ENCODE peak calls at places on chromosomes 4 and X, in ten cellular contexts. One of them, this sample, is unnamed. For H3K27me3, the result is how much of the 10 kb centered on the place peaks cover.

GRCh38 chr4:10579700-10580099 is 104.9 kb downstream of the CLNK start:
- DNase-seq in left ventricle myocardium inferior: no peak
- DNase-seq in GM23338: peak
- DNase-seq in esophagus squamous epithelium: no peak
- DNase-seq in breast epithelium: no peak
- DNase-seq in adipocyte: no peak
- DNase-seq in tibial artery: no peak
- DNase-seq in fibroblast of lung: no peak
- DNase-seq in right lobe of liver: no peak
- DNase-seq in ovary: no peak
- DNase-seq in this sample: no peak

GRCh38 chrX:71493111-71493613 is 39.7 kb upstream of the OGT start:
- DNase-seq in breast epithelium: no peak
- DNase-seq in tibial artery: no peak
- DNase-seq in adipocyte: no peak
- DNase-seq in GM23338: no peak
- DNase-seq in esophagus squamous epithelium: no peak
- DNase-seq in fibroblast of lung: no peak
- DNase-seq in ovary: peak
- DNase-seq in left ventricle myocardium inferior: no peak
- DNase-seq in right lobe of liver: no peak
- DNase-seq in this sample: no peak

GRCh38 chr4:91963489-91963888 is 340.3 kb upstream of the GRID2 start:
- DNase-seq in GM23338: no peak
- DNase-seq in ovary: no peak
- DNase-seq in adipocyte: peak
- DNase-seq in esophagus squamous epithelium: no peak
- DNase-seq in tibial artery: no peak
- DNase-seq in fibroblast of lung: peak
- DNase-seq in right lobe of liver: no peak
- DNase-seq in breast epithelium: no peak
- DNase-seq in left ventricle myocardium inferior: no peak
- DNase-seq in this sample: no peak

GRCh38 chr4:13919021-13919441 is 291.5 kb upstream of the BOD1L1 start:
- DNase-seq in right lobe of liver: no peak
- DNase-seq in fibroblast of lung: peak
- DNase-seq in ovary: no peak
- DNase-seq in left ventricle myocardium inferior: no peak
- DNase-seq in esophagus squamous epithelium: no peak
- DNase-seq in adipocyte: peak
- DNase-seq in breast epithelium: no peak
- DNase-seq in tibial artery: no peak
- DNase-seq in GM23338: no peak
- DNase-seq in this sample: no peak

GRCh38 chr4:172411180-172411579 is 598.0 kb downstream of the GALNTL6 start:
- DNase-seq in breast epithelium: no peak
- DNase-seq in esophagus squamous epithelium: no peak
- DNase-seq in adipocyte: no peak
- DNase-seq in fibroblast of lung: no peak
- DNase-seq in right lobe of liver: no peak
- DNase-seq in GM23338: no peak
- DNase-seq in left ventricle myocardium inferior: no peak
- DNase-seq in ovary: no peak
- DNase-seq in tibial artery: no peak
- DNase-seq in this sample: no peak

GRCh38 chr4:6362896-6363295 is 93.2 kb downstream of the WFS1 start:
- DNase-seq in left ventricle myocardium inferior: no peak
- DNase-seq in ovary: no peak
- DNase-seq in fibroblast of lung: peak
- DNase-seq in esophagus squamous epithelium: no peak
- DNase-seq in adipocyte: peak
- DNase-seq in breast epithelium: no peak
- DNase-seq in GM23338: peak
- DNase-seq in right lobe of liver: no peak
- DNase-seq in tibial artery: no peak
- DNase-seq in this sample: no peak

GRCh38 chr4:55568905-55569504 is 22.3 kb upstream of the CLOCK start:
- DNase-seq in esophagus squamous epithelium: no peak
- DNase-seq in left ventricle myocardium inferior: no peak
- DNase-seq in right lobe of liver: no peak
- DNase-seq in adipocyte: no peak
- DNase-seq in fibroblast of lung: no peak
- DNase-seq in GM23338: no peak
- DNase-seq in ovary: no peak
- DNase-seq in breast epithelium: no peak
- DNase-seq in tibial artery: no peak
- DNase-seq in this sample: no peak

GRCh38 chrX:53356186-53356585 is 66.3 kb downstream of the SMC1A start:
- DNase-seq in tibial artery: no peak
- DNase-seq in ovary: no peak
- DNase-seq in adipocyte: peak
- DNase-seq in fibroblast of lung: no peak
- DNase-seq in esophagus squamous epithelium: no peak
- DNase-seq in breast epithelium: no peak
- DNase-seq in left ventricle myocardium inferior: no peak
- DNase-seq in GM23338: peak
- DNase-seq in right lobe of liver: no peak
- DNase-seq in this sample: no peak

GRCh38 chr4:151660676-151661075 is 100.1 kb downstream of the GATB start:
- DNase-seq in right lobe of liver: no peak
- DNase-seq in adipocyte: no peak
- DNase-seq in tibial artery: no peak
- DNase-seq in GM23338: no peak
- DNase-seq in breast epithelium: no peak
- DNase-seq in ovary: no peak
- DNase-seq in fibroblast of lung: no peak
- DNase-seq in esophagus squamous epithelium: no peak
- DNase-seq in left ventricle myocardium inferior: no peak
- DNase-seq in this sample: no peak

GRCh38 chr4:88357262-88357661 is 21.4 kb upstream of the HERC6 start:
- DNase-seq in right lobe of liver: no peak
- DNase-seq in tibial artery: no peak
- DNase-seq in left ventricle myocardium inferior: no peak
- DNase-seq in fibroblast of lung: no peak
- DNase-seq in esophagus squamous epithelium: no peak
- DNase-seq in ovary: no peak
- DNase-seq in adipocyte: no peak
- DNase-seq in breast epithelium: no peak
- DNase-seq in GM23338: no peak
- DNase-seq in this sample: no peak

GRCh38 chr4:113673450-113673849 is 88.1 kb downstream of the CAMK2D start:
- DNase-seq in GM23338: peak
- DNase-seq in left ventricle myocardium inferior: no peak
- DNase-seq in esophagus squamous epithelium: no peak
- DNase-seq in ovary: no peak
- DNase-seq in fibroblast of lung: peak
- DNase-seq in breast epithelium: no peak
- DNase-seq in tibial artery: no peak
- DNase-seq in adipocyte: peak
- DNase-seq in right lobe of liver: no peak
- DNase-seq in this sample: no peak

GRCh38 chr4:89267392-89267791 is 40.2 kb downstream of the GPRIN3 start:
- DNase-seq in ovary: no peak
- DNase-seq in left ventricle myocardium inferior: no peak
- DNase-seq in adipocyte: no peak
- DNase-seq in esophagus squamous epithelium: no peak
- DNase-seq in GM23338: no peak
- DNase-seq in breast epithelium: no peak
- DNase-seq in tibial artery: no peak
- DNase-seq in fibroblast of lung: no peak
- DNase-seq in right lobe of liver: no peak
- DNase-seq in this sample: no peak

GRCh38 chr4:158722291-158722916 is 792 bp downstream of the PPID start:
- DNase-seq in ovary: no peak
- DNase-seq in right lobe of liver: no peak
- DNase-seq in breast epithelium: no peak
- DNase-seq in adipocyte: peak
- DNase-seq in esophagus squamous epithelium: no peak
- DNase-seq in left ventricle myocardium inferior: no peak
- DNase-seq in GM23338: peak
- DNase-seq in fibroblast of lung: peak
- DNase-seq in tibial artery: no peak
- DNase-seq in this sample: no peak

DNA sequence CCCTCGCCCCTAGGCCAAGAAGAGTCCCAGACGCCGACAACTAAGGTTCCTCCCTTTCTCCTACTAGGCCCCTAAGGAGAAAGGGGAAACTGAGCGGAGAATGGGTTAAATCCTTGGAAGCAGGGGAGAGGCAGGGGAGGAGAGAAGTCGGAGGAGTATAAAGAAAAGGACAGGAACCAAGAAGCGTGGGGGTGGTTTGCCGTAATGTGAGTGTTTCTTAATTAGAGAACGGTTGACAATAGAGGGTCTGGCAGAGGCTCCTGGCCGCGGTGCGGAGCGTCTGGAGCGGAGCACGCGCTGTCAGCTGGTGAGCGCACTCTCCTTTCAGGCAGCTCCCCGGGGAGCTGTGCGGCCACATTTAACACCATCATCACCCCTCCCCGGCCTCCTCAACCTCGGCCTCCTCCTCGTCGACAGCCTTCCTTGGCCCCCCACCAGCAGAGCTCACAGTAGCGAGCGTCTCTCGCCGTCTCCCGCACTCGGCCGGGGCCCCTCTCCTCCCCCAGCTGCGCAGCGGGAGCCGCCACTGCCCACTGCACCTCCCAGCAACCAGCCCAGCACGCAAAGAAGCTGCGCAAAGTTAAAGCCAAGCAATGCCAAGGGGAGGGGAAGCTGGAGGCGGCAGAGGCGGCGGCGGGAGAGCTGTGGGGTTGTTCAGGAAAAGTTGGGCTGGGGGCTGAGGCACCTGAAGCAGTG is 6.0 kb downstream of the ATOH1 start:
- DNase-seq in tibial artery: no peak
- DNase-seq in breast epithelium: no peak
- DNase-seq in ovary: no peak
- DNase-seq in esophagus squamous epithelium: no peak
- DNase-seq in GM23338: peak
- DNase-seq in adipocyte: no peak
- DNase-seq in fibroblast of lung: no peak
- DNase-seq in left ventricle myocardium inferior: no peak
- DNase-seq in right lobe of liver: no peak
- DNase-seq in this sample: no peak
- H3K27me3 ChIP-seq in tibial artery: half or more
- H3K27me3 ChIP-seq in breast epithelium: under half
- H3K27me3 ChIP-seq in ovary: under half
- H3K27me3 ChIP-seq in esophagus squamous epithelium: half or more
- H3K27me3 ChIP-seq in GM23338: half or more
- H3K27me3 ChIP-seq in adipocyte: half or more
- H3K27me3 ChIP-seq in fibroblast of lung: under half
- H3K27me3 ChIP-seq in left ventricle myocardium inferior: half or more
- H3K27me3 ChIP-seq in right lobe of liver: under half
- H3K27me3 ChIP-seq in this sample: under half

DNA sequence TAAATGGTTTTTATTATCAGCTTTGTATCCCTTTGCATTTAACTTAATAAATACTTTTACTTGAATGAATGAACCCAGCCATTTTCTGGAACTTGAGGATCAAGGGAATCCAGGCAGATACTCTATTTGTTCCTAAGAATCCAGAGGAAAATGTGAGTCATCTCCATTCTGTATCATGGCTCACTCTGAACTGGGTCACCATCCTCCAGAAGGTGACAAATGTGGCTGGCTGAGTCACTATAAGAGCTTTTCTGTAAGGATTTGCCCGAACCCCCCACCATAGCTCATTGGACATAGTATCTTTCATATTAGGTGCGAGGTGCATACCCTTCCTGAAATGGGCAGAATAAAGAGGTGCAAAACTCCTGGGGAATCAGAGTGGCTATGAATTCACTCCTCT is 25.8 kb downstream of the RTL9 start:
- DNase-seq in tibial artery: no peak
- DNase-seq in adipocyte: peak
- DNase-seq in GM23338: no peak
- DNase-seq in left ventricle myocardium inferior: no peak
- DNase-seq in fibroblast of lung: peak
- DNase-seq in breast epithelium: no peak
- DNase-seq in right lobe of liver: no peak
- DNase-seq in ovary: no peak
- DNase-seq in esophagus squamous epithelium: no peak
- DNase-seq in this sample: no peak
- H3K27me3 ChIP-seq in tibial artery: under half
- H3K27me3 ChIP-seq in adipocyte: under half
- H3K27me3 ChIP-seq in GM23338: under half
- H3K27me3 ChIP-seq in left ventricle myocardium inferior: under half
- H3K27me3 ChIP-seq in fibroblast of lung: under half
- H3K27me3 ChIP-seq in breast epithelium: under half
- H3K27me3 ChIP-seq in right lobe of liver: under half
- H3K27me3 ChIP-seq in ovary: under half
- H3K27me3 ChIP-seq in esophagus squamous epithelium: under half
- H3K27me3 ChIP-seq in this sample: under half

GRCh38 chr4:54027311-54027710 is 37.1 kb downstream of the CHIC2 start:
- DNase-seq in tibial artery: no peak
- DNase-seq in breast epithelium: no peak
- DNase-seq in GM23338: no peak
- DNase-seq in esophagus squamous epithelium: no peak
- DNase-seq in adipocyte: no peak
- DNase-seq in fibroblast of lung: no peak
- DNase-seq in left ventricle myocardium inferior: no peak
- DNase-seq in ovary: no peak
- DNase-seq in right lobe of liver: no peak
- DNase-seq in this sample: no peak

GRCh38 chr4:54036184-54036583 is 28.2 kb downstream of the CHIC2 start:
- DNase-seq in esophagus squamous epithelium: no peak
- DNase-seq in GM23338: no peak
- DNase-seq in fibroblast of lung: no peak
- DNase-seq in tibial artery: no peak
- DNase-seq in breast epithelium: no peak
- DNase-seq in left ventricle myocardium inferior: no peak
- DNase-seq in adipocyte: no peak
- DNase-seq in ovary: no peak
- DNase-seq in right lobe of liver: no peak
- DNase-seq in this sample: no peak

DNA sequence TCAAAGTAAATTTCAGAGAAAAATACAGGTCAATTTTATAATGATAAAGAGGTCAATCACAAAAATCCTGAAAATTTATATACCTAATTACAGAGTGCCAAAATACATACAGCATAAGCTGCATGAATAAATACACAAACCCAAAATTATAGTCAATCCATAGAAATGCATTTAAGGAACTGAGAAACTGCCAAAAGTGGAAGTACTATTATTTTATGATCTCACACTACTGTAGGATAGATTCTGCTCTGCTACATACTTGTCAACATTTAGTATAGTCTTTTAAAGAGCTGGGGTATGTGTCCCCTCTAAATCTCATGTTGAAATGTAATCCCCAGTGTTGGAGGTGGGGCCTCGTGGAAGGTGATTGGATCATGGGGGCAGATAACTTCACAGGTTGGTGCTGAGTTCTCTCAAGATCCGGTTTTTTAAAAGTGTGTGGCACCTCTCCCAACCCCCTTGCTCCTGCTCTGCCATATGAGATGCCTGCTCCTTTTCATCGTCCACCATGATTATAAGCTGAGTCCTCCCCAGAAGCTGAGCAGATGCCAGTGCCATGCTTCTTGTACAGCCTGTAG is 31.8 kb downstream of the CHIC2 start:
- DNase-seq in breast epithelium: no peak
- DNase-seq in tibial artery: no peak
- DNase-seq in esophagus squamous epithelium: no peak
- DNase-seq in adipocyte: no peak
- DNase-seq in right lobe of liver: no peak
- DNase-seq in ovary: no peak
- DNase-seq in fibroblast of lung: no peak
- DNase-seq in GM23338: no peak
- DNase-seq in left ventricle myocardium inferior: no peak
- DNase-seq in this sample: no peak
- H3K27me3 ChIP-seq in breast epithelium: under half
- H3K27me3 ChIP-seq in tibial artery: under half
- H3K27me3 ChIP-seq in esophagus squamous epithelium: under half
- H3K27me3 ChIP-seq in adipocyte: under half
- H3K27me3 ChIP-seq in right lobe of liver: under half
- H3K27me3 ChIP-seq in ovary: under half
- H3K27me3 ChIP-seq in fibroblast of lung: under half
- H3K27me3 ChIP-seq in GM23338: under half
- H3K27me3 ChIP-seq in left ventricle myocardium inferior: under half
- H3K27me3 ChIP-seq in this sample: under half

GRCh38 chrX:69307736-69308135 is 142.5 kb upstream of the PJA1 start:
- DNase-seq in fibroblast of lung: no peak
- DNase-seq in right lobe of liver: no peak
- DNase-seq in breast epithelium: no peak
- DNase-seq in esophagus squamous epithelium: no peak
- DNase-seq in tibial artery: no peak
- DNase-seq in left ventricle myocardium inferior: no peak
- DNase-seq in GM23338: no peak
- DNase-seq in ovary: no peak
- DNase-seq in adipocyte: no peak
- DNase-seq in this sample: no peak
- H3K27me3 ChIP-seq in fibroblast of lung: under half
- H3K27me3 ChIP-seq in right lobe of liver: under half
- H3K27me3 ChIP-seq in breast epithelium: under half
- H3K27me3 ChIP-seq in esophagus squamous epithelium: under half
- H3K27me3 ChIP-seq in tibial artery: under half
- H3K27me3 ChIP-seq in left ventricle myocardium inferior: under half
- H3K27me3 ChIP-seq in GM23338: under half
- H3K27me3 ChIP-seq in ovary: under half
- H3K27me3 ChIP-seq in adipocyte: half or more
- H3K27me3 ChIP-seq in this sample: under half

This sample was measured in RWPE2.